ENCODE peak calls at places on chromosomes 16 and 17, in four cellular contexts. Z is naive thymus-derived CD4-positive, alpha-beta T cell; G is fibroblast of pulmonary artery; A is uterus. B is an unnamed sample.

GRCh38 chr17:53032861-53033271 is 789.9 kb upstream of the KIF2B start:
- DNase-seq in Z (no peak), G (peak), A (no peak), B (no peak)

GRCh38 chr17:3009411-3009920 is 53.9 kb downstream of the OR1D5 start:
- DNase-seq in G (no peak), A (no peak), Z (no peak), B (no peak)

GRCh38 chr16:49478107-49478506 is 104.5 kb downstream of the C16orf78 start:
- DNase-seq in G (no peak), Z (no peak), A (no peak), B (no peak)

GRCh38 chr17:8300629-8301242 is 5.5 kb upstream of the SLC25A35 start:
- DNase-seq in A (peak), Z (peak), G (peak), B (peak)

GRCh38 chr16:27169511-27170071 is 33.7 kb upstream of the KDM8 start:
- DNase-seq in A (no peak), G (peak), Z (peak), B (peak)

GRCh38 chr17:7883781-7884386 is 4.7 kb upstream of the CHD3 start:
- DNase-seq in Z (peak), G (peak), A (no peak), B (peak)

GRCh38 chr17:77892469-77893143 is 65.9 kb upstream of the TNRC6C start:
- DNase-seq in G (no peak), A (no peak), Z (no peak), B (no peak)

GRCh38 chr16:50188619-50189136 is 35.6 kb downstream of the TENT4B start:
- DNase-seq in A (no peak), Z (no peak), G (no peak), B (no peak)

GRCh38 chr17:32503251-32504165 is 16.7 kb downstream of the CDK5R1 start:
- DNase-seq in Z (peak), G (no peak), A (no peak), B (peak)

GRCh38 chr17:31916496-31917064 is 15.1 kb upstream of the UTP6 start:
- DNase-seq in Z (no peak), A (no peak), G (no peak), B (no peak)

GRCh38 chr17:43998552-43998951 is 5.9 kb upstream of the NAGS start:
- DNase-seq in G (peak), Z (no peak), A (no peak), B (no peak)

GRCh38 chr17:38510424-38511125 is 82.3 kb downstream of the ARHGAP23 start:
- DNase-seq in G (peak), A (no peak), Z (no peak), B (no peak)